ENCODE peak calls at places on chromosomes 6 and 20, in nine cellular contexts. X, U, I, F, J, H, Z, Q and V are unnamed samples.

GRCh38 chr6:137044366-137045220 is at the start of gene IL20RA:
- DNase-seq in X (no peak), U (peak), I (no peak), F (peak), J (peak), H (no peak), Z (peak), Q (peak), V (peak)

GRCh38 chr6:134600671-134601070 is 282.8 kb upstream of the SGK1 start:
- DNase-seq in X (no peak), U (no peak), I (no peak), F (no peak), J (no peak), H (no peak), Z (no peak), Q (no peak), V (no peak)

GRCh38 chr6:1850581-1851157 is 241.0 kb downstream of the FOXC1 start:
- DNase-seq in X (no peak), U (no peak), I (no peak), F (no peak), J (no peak), H (no peak), Z (peak), Q (no peak), V (no peak)

GRCh38 chr6:88520445-88520844 is 354.3 kb upstream of the CNR1 start:
- DNase-seq in X (no peak), U (no peak), I (no peak), F (no peak), J (no peak), H (no peak), Z (no peak), Q (no peak), V (no peak)

GRCh38 chr6:168607272-168608112 is 166.5 kb downstream of the SMOC2 start:
- DNase-seq in X (no peak), U (no peak), I (no peak), F (peak), J (peak), H (no peak), Z (no peak), Q (no peak), V (no peak)

GRCh38 chr6:32865724-32866443 is 11.9 kb downstream of the PSMB9 start:
- DNase-seq in X (no peak), U (no peak), I (no peak), F (no peak), J (no peak), H (no peak), Z (no peak), Q (no peak), V (no peak)

GRCh38 chr6:5082487-5083306 is 2.4 kb upstream of the PPP1R3G start:
- DNase-seq in X (peak), U (peak), I (peak), F (no peak), J (no peak), H (peak), Z (peak), Q (peak), V (peak)

GRCh38 chr6:150720774-150721233 is 121.1 kb downstream of the PLEKHG1 start:
- DNase-seq in X (peak), U (peak), I (peak), F (no peak), J (peak), H (no peak), Z (no peak), Q (peak), V (no peak)

GRCh38 chr6:166633732-166634535 is 6.9 kb upstream of the RPS6KA2 start:
- DNase-seq in X (peak), U (peak), I (no peak), F (no peak), J (no peak), H (peak), Z (peak), Q (peak), V (no peak)

GRCh38 chr6:127641905-127642304 is 64.9 kb downstream of the C6orf58 start:
- DNase-seq in X (peak), U (peak), I (no peak), F (peak), J (peak), H (peak), Z (peak), Q (peak), V (peak)

GRCh38 chr6:89260310-89260709 is 43.2 kb upstream of the GABRR1 start:
- DNase-seq in X (no peak), U (no peak), I (no peak), F (peak), J (no peak), H (no peak), Z (no peak), Q (no peak), V (no peak)

GRCh38 chr6:155125916-155126315 is 130.8 kb downstream of the TIAM2 start:
- DNase-seq in X (peak), U (no peak), I (no peak), F (no peak), J (no peak), H (no peak), Z (no peak), Q (peak), V (peak)

GRCh38 chr6:23027281-23027680 is 457.9 kb downstream of the HDGFL1 start:
- DNase-seq in X (no peak), U (no peak), I (no peak), F (no peak), J (no peak), H (no peak), Z (no peak), Q (no peak), V (no peak)

GRCh38 chr20:23160536-23161243 is 74.6 kb upstream of the CD93 start:
- DNase-seq in X (peak), U (no peak), I (no peak), F (peak), J (peak), H (no peak), Z (no peak), Q (peak), V (no peak)

GRCh38 chr20:59253325-59253724 is 47.1 kb upstream of the EDN3 start:
- DNase-seq in X (no peak), U (no peak), I (no peak), F (no peak), J (no peak), H (no peak), Z (no peak), Q (no peak), V (no peak)

GRCh38 chr20:16171180-16171579 is 402.1 kb downstream of the KIF16B start:
- DNase-seq in X (no peak), U (no peak), I (no peak), F (no peak), J (no peak), H (no peak), Z (no peak), Q (no peak), V (no peak)

GRCh38 chr6:148868901-148869300 is 122.1 kb downstream of the UST start:
- DNase-seq in X (no peak), U (no peak), I (no peak), F (no peak), J (no peak), H (no peak), Z (no peak), Q (no peak), V (no peak)

GRCh38 chr20:60254901-60255411 is 296.7 kb downstream of the CDH26 start:
- DNase-seq in X (peak), U (peak), I (no peak), F (no peak), J (peak), H (no peak), Z (no peak), Q (peak), V (peak)

GRCh38 chr6:109182590-109182989 is 87.3 kb downstream of the CEP57L1 start:
- DNase-seq in X (no peak), U (no peak), I (no peak), F (no peak), J (no peak), H (peak), Z (no peak), Q (no peak), V (peak)

GRCh38 chr6:137820952-137821351 is 46.1 kb upstream of the TNFAIP3 start:
- DNase-seq in X (peak), U (no peak), I (no peak), F (no peak), J (no peak), H (no peak), Z (no peak), Q (peak), V (peak)

GRCh38 chr20:45111799-45112471 is 3.0 kb downstream of the WFDC5 start:
- DNase-seq in X (peak), U (peak), I (no peak), F (peak), J (peak), H (peak), Z (peak), Q (peak), V (peak)

GRCh38 chr6:138550346-138550767 is 51.1 kb upstream of the NHSL1 start:
- DNase-seq in X (peak), U (no peak), I (no peak), F (no peak), J (no peak), H (peak), Z (no peak), Q (peak), V (no peak)

GRCh38 chr6:53496797-53497196 is 48.1 kb downstream of the GCLC start:
- DNase-seq in X (peak), U (peak), I (peak), F (no peak), J (no peak), H (no peak), Z (peak), Q (peak), V (peak)

GRCh38 chr20:63828545-63828944 is 2.5 kb downstream of the ZBTB46 start:
- DNase-seq in X (no peak), U (no peak), I (no peak), F (no peak), J (no peak), H (no peak), Z (no peak), Q (no peak), V (no peak)

GRCh38 chr20:63828951-63829350 is 2.1 kb downstream of the ZBTB46 start:
- DNase-seq in X (no peak), U (no peak), I (no peak), F (no peak), J (no peak), H (no peak), Z (no peak), Q (no peak), V (no peak)

GRCh38 chr20:63830821-63831593 is at the start of gene ZBTB46:
- DNase-seq in X (peak), U (peak), I (no peak), F (no peak), J (peak), H (no peak), Z (peak), Q (peak), V (peak)

GRCh38 chr20:63829598-63829942 is 1.5 kb downstream of the ZBTB46 start:
- DNase-seq in X (peak), U (no peak), I (no peak), F (no peak), J (no peak), H (no peak), Z (no peak), Q (no peak), V (peak)

DNA sequence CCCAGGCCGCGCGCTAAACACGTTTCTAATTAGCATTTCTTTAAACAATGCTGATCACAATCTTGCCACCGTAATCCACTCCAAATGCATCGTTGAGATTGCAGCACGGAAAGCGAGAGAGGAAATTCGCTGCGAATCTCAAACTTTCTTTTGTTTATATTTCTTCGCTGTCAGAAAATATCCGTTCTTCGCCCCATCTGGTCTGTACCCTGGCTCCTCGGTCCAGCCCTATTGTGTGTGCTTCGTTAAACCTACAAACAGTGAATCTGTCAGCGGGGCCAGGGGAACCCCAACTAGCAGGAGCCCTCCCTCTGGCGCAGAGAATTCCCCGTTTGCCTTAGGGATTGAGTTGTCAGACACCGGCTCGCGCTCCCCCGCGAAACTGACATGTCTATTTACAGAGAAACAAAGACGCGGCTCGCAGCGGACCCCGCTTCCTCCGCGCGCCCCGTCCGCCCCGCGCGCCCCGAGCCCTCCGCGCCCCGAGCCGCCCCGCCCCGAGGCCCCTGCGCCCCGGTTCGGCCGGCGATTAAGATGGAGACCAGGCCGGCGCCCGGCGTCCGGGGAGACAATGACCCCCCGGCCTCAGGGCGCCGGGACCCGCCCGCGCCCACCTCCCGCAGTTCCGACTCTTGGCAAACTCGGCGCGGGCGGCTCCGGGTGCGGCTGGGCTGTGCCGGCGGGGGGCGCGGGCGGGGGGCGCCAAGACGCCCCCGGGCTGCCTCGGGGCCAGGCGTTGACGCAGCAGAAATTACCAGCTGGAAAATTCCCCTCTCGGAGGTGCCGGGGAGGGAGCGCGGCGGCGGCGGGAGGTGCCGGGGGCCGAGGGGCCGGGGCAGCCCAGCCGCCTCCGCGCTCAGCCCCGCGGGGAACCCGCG is 882 bp downstream of the ZBTB46 start:
- DNase-seq in X (peak), U (no peak), I (no peak), F (no peak), J (peak), H (no peak), Z (peak), Q (peak), V (peak)
- H3K9ac ChIP-seq in X (no peak), U (no peak), I (no peak), F (no peak), J (no peak), H (peak), Z (peak), Q (peak), V (peak)

GRCh38 chr6:64467656-64468055 is 832.1 kb downstream of the PHF3 start:
- DNase-seq in X (no peak), U (no peak), I (no peak), F (no peak), J (no peak), H (no peak), Z (no peak), Q (no peak), V (no peak)
- H3K9ac ChIP-seq in X (no peak), U (no peak), I (no peak), F (no peak), J (no peak), H (no peak), Z (no peak), Q (no peak), V (no peak)

GRCh38 chr20:50932881-50933280 is 1.6 kb upstream of the ADNP start:
- DNase-seq in X (no peak), U (no peak), I (no peak), F (no peak), J (no peak), H (no peak), Z (no peak), Q (no peak), V (peak)
- H3K9ac ChIP-seq in X (no peak), U (no peak), I (no peak), F (no peak), J (no peak), H (no peak), Z (peak), Q (no peak), V (peak)

GRCh38 chr20:955111-955510 is 39.0 kb upstream of the ANGPT4 start:
- DNase-seq in X (no peak), U (no peak), I (no peak), F (no peak), J (no peak), H (no peak), Z (no peak), Q (no peak), V (no peak)
- H3K9ac ChIP-seq in X (no peak), U (no peak), I (no peak), F (no peak), J (no peak), H (no peak), Z (no peak), Q (no peak), V (no peak)

DNA sequence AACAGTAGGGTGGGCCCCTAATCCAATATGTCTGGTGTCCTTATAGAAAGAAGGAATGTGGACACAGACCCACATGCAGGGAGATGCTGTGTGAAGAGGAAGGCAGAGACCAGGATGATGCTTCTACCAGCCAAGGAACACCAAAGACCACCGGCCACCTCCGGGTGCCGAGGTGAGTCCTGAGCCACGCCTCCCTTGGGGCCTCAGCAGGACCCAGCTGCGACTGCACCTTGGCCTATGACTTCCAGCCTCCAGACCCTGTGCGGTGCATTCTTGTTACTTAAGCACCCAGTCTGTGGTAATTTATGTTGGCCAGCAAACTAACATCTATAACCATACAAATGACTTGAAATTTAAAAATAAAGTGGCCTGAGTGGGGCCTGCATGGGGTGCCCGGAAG is 79.5 kb upstream of the QKI start:
- DNase-seq in X (no peak), U (no peak), I (no peak), F (no peak), J (no peak), H (no peak), Z (no peak), Q (no peak), V (no peak)
- H3K9ac ChIP-seq in X (no peak), U (no peak), I (no peak), F (no peak), J (no peak), H (no peak), Z (no peak), Q (no peak), V (no peak)

GRCh38 chr20:4830696-4831095 is 109.0 kb downstream of the PRND start:
- DNase-seq in X (no peak), U (no peak), I (no peak), F (no peak), J (no peak), H (no peak), Z (no peak), Q (no peak), V (peak)

GRCh38 chr20:4832469-4832868 is 110.8 kb downstream of the PRND start:
- DNase-seq in X (no peak), U (no peak), I (no peak), F (no peak), J (no peak), H (no peak), Z (no peak), Q (no peak), V (no peak)

GRCh38 chr20:4828830-4829493 is 107.3 kb downstream of the PRND start:
- DNase-seq in X (no peak), U (no peak), I (no peak), F (peak), J (no peak), H (no peak), Z (no peak), Q (no peak), V (no peak)

GRCh38 chr20:4830212-4830607 is 108.5 kb downstream of the PRND start:
- DNase-seq in X (no peak), U (no peak), I (no peak), F (no peak), J (no peak), H (no peak), Z (no peak), Q (no peak), V (no peak)

DNA sequence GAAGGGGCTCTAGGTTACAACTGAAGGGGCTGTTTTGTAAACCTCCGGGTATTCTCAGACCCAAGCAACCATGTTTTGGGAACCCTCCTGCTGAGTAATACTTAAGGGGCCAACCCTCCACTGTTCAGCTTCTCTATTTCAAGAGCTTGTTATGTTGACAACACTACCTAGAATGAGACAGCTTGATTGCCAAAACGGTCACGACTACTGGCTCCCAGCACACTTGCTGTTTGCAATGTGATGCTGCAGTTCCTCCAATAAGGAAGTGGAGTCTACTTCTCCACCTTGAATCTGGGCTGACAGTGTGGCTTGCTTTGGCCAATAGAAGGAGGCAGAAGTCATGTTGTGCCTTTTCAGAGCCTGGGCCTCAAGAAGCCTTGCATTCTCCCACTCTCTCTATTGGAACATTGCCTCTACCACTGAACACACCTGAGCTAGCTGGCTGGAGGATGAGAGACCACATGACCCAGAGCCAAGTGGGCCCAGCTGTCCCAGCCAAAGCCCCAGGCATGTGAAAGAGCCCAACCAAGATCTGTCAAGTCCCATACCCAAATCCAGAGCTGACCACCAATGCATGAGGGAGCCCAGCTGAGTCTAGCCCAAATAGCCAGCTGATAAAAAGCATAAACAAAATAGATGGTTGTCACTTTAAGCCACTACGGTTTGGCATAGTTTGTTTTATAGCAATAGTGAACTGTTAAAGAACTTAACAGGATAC is 107.9 kb downstream of the PRND start:
- DNase-seq in X (no peak), U (no peak), I (no peak), F (peak), J (no peak), H (no peak), Z (no peak), Q (no peak), V (no peak)
- H3K9ac ChIP-seq in X (no peak), U (no peak), I (no peak), F (no peak), J (no peak), H (no peak), Z (no peak), Q (no peak), V (no peak)

GRCh38 chr6:157845493-157846259 is 22.6 kb downstream of the SNX9 start:
- DNase-seq in X (no peak), U (peak), I (no peak), F (no peak), J (no peak), H (no peak), Z (peak), Q (peak), V (no peak)
- H3K9ac ChIP-seq in X (no peak), U (no peak), I (no peak), F (no peak), J (no peak), H (no peak), Z (peak), Q (no peak), V (no peak)

GRCh38 chr20:3082306-3082951 is 2.1 kb downstream of the AVP start:
- DNase-seq in X (no peak), U (no peak), I (no peak), F (no peak), J (peak), H (no peak), Z (peak), Q (peak), V (peak)
- H3K9ac ChIP-seq in X (no peak), U (no peak), I (no peak), F (no peak), J (no peak), H (no peak), Z (no peak), Q (no peak), V (peak)